ENCODE peak calls at places on chromosome X, in four cellular contexts. L, D, U and R are unnamed samples.

GRCh38 chrX:38561126-38561868 is at the start of gene TSPAN7:
- DNase-seq in L (peak), D (peak), U (peak), R (peak)

GRCh38 chrX:107731831-107732502 is 43.6 kb downstream of the TSC22D3 start:
- DNase-seq in L (no peak), D (no peak), U (no peak), R (peak)

GRCh38 chrX:40202456-40202855 is 104.7 kb upstream of the BCOR start:
- DNase-seq in L (peak), D (no peak), U (no peak), R (no peak)

GRCh38 chrX:63503541-63503940 is 152.4 kb upstream of the SPIN4 start:
- DNase-seq in L (no peak), D (no peak), U (no peak), R (peak)

GRCh38 chrX:136652822-136653723 is 5.1 kb downstream of the CD40LG start:
- DNase-seq in L (peak), D (no peak), U (no peak), R (no peak)

GRCh38 chrX:44223150-44223549 is 120.3 kb downstream of the EFHC2 start:
- DNase-seq in L (no peak), D (no peak), U (peak), R (peak)

GRCh38 chrX:23403849-23404248 is 69.2 kb downstream of the PTCHD1 start:
- DNase-seq in L (no peak), D (no peak), U (no peak), R (peak)

GRCh38 chrX:153969904-153970397 is 1.7 kb downstream of the HCFC1 start:
- DNase-seq in L (no peak), D (no peak), U (no peak), R (no peak)

GRCh38 chrX:11267311-11267910 is 25.8 kb upstream of the AMELX start:
- DNase-seq in L (no peak), D (no peak), U (no peak), R (peak)